ENCODE peak calls at places on chromosomes 13 and 19, in nine cellular contexts. Y is RWPE1; K is AG04450; J is ascending aorta; M is A549; H is heart left ventricle; I is body of pancreas; B is substantia nigra; R is effector memory CD4-positive, alpha-beta T cell. T is an unnamed sample.

GRCh38 chr19:31205887-31206518 is 143.2 kb downstream of the TSHZ3 start:
- DNase-seq in K (no peak), M (no peak), J (no peak), Y (no peak), B (no peak), I (no peak), H (no peak), R (no peak), T (no peak)

GRCh38 chr19:39906283-39906682 is 28.2 kb downstream of the FCGBP start:
- DNase-seq in K (no peak), R (no peak), M (no peak), I (no peak), B (no peak), Y (no peak), H (no peak), J (no peak), T (no peak)

GRCh38 chr19:16942583-16942982 is 53.8 kb downstream of the F2RL3 start:
- DNase-seq in M (no peak), B (no peak), J (no peak), I (no peak), Y (no peak), K (no peak), H (no peak), R (no peak), T (no peak)

GRCh38 chr19:49430678-49431329 is 5.6 kb downstream of the GFY start:
- DNase-seq in I (no peak), J (no peak), Y (no peak), R (no peak), H (no peak), M (peak; percentile 68), K (no peak), B (no peak), T (no peak)

GRCh38 chr13:79593611-79594275 is 112.8 kb downstream of the NDFIP2 start:
- DNase-seq in J (no peak), M (no peak), I (no peak), K (no peak), Y (peak; percentile 30), R (no peak), B (no peak), H (no peak), T (no peak)

GRCh38 chr13:79995334-79995733 is 345.6 kb downstream of the SPRY2 start:
- DNase-seq in R (no peak), H (no peak), M (no peak), I (no peak), B (no peak), J (no peak), Y (peak; percentile 41), K (no peak), T (no peak)

GRCh38 chr13:21676611-21677021 is 5.7 kb downstream of the FGF9 start:
- DNase-seq in Y (no peak), H (peak; percentile 31), I (peak; percentile 68), R (no peak), K (no peak), B (no peak), J (no peak), M (no peak), T (no peak)

GRCh38 chr13:38763446-38764381 is 76.8 kb downstream of the FREM2 start:
- DNase-seq in I (peak; percentile 50), J (no peak), R (no peak), B (peak; percentile 25), H (no peak), Y (peak; percentile 42), K (no peak), M (peak; percentile 13), T (peak; percentile 3)

GRCh38 chr19:17441241-17442135 is 7.0 kb downstream of the TMEM221 start:
- DNase-seq in K (no peak), R (no peak), B (no peak), Y (peak; percentile 65), J (no peak), I (peak; percentile 23), M (peak; percentile 38), H (no peak), T (no peak)

GRCh38 chr13:67097856-67098255 is 132.3 kb downstream of the PCDH9 start:
- DNase-seq in I (no peak), M (no peak), Y (no peak), B (no peak), K (no peak), J (no peak), R (no peak), H (no peak), T (no peak)

GRCh38 chr13:97281028-97281427 is 58.9 kb downstream of the MBNL2 start:
- DNase-seq in M (no peak), J (no peak), B (no peak), K (no peak), R (no peak), Y (no peak), H (no peak), I (no peak), T (no peak)
- H3K27ac ChIP-seq in M (peak overlapping the region; percentile 62), J (peak overlapping the region; percentile 71), B (no peak overlapping the region), K (no peak overlapping the region), R (no peak overlapping the region), Y (no peak overlapping the region), H (no peak overlapping the region), I (peak overlapping the region; percentile 51), T (no peak overlapping the region)

DNA sequence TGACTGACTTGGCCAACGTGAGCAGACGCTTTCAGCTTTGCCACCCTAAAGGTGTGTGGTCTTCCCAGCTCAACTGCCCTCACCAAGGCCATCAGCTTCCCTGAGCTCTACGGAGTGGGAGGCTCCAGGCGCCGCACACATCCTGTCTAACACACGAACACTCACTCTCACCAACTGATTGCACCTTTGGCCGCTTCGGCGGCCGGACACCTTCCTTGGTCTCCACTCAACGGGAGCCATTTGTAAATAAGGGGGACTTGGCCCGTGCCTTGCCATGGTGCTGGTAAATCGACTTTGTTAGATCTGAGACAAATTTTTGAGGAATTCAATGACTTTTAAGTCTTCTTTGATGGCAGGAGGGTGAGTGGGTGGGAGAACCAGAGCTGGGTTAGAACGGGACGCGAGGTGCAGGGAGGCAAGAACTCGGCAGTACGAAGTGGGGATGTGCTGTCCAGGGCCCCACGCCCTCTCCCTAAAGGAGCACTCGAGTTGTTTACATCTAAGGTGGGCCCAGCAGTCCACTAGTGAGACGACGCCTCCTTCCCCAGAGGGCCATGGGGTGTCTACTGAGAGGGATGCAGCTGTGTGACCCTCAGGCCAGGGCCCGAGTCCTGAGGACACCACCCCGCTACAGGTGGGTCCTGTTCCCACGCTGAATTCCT is 4.4 kb downstream of the C13orf46 start:
- DNase-seq in I (no peak), R (no peak), B (no peak), J (no peak), H (no peak), M (no peak), K (no peak), Y (no peak), T (no peak)
- H3K27ac ChIP-seq in I (peak overlapping the region; percentile 97), R (no peak overlapping the region), B (no peak overlapping the region), J (no peak overlapping the region), H (no peak overlapping the region), M (no peak overlapping the region), K (no peak overlapping the region), Y (peak overlapping the region; percentile 97), T (no peak overlapping the region)

DNA sequence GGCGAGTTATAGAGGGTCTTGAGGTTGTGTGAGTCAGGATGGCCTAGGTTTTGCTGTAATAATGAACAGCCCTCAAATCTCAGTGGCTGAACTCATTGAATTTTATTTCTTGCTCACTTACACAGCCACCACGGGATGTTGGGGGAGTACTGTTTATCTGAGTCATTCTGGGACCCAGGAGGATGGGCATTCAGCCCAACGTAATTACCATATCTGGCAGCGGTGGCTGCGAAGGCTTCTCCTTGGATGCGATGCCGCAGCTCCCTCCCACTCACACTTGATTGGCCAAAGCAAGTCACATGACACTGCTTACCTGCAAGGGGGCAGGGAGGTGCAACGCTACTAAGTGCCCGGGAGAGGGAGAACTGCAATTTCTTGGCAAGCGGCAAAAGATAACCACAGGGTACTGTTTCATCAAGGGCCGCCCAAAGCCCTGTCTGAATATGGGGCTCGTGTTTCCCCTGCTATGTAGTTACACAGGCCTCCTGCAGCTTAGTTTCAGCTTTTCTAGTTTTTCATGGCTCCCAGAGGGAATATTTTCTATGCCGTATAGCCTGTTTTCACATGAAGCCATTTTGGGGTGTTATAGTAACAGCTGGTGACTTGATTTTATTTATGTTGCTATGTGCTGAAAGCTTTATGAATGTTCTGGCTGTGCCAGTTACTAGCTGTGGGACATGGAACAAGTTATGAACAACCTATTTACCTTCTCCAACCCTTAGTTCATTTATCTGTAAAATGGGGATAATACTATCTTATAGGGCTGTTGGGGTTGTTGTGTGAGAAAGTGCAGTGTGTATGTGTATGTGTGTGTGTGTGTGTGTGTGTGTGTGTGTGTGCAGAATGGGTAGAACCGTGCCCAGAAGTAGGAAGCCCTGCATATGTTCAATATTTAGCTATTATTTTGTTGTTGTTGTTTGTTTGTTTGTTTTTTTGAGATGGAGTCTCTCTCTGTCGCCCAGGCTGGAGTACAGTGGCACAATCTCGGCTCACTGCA is 20.1 kb downstream of the ZSWIM9 start:
- DNase-seq in K (peak; percentile 27), Y (peak; percentile 79), J (peak; percentile 57), R (peak; percentile 54), M (peak; percentile 64), H (no peak), B (peak; percentile 17), I (peak; percentile 70), T (peak; percentile 27)
- H3K27ac ChIP-seq in K (no peak overlapping the region), Y (no peak overlapping the region), J (no peak overlapping the region), R (no peak overlapping the region), M (no peak overlapping the region), H (no peak overlapping the region), B (no peak overlapping the region), I (no peak overlapping the region), T (no peak overlapping the region)

GRCh38 chr13:101265934-101266333 is 150.4 kb downstream of the NALCN start:
- DNase-seq in K (no peak), R (no peak), J (no peak), I (no peak), M (no peak), Y (no peak), H (no peak), B (no peak), T (no peak)
- H3K27ac ChIP-seq in K (no peak overlapping the region), R (no peak overlapping the region), J (no peak overlapping the region), I (no peak overlapping the region), M (no peak overlapping the region), Y (no peak overlapping the region), H (no peak overlapping the region), B (no peak overlapping the region), T (no peak overlapping the region)

GRCh38 chr13:44220948-44221347 is 152.7 kb upstream of the SERP2 start:
- DNase-seq in J (no peak), H (no peak), R (no peak), B (no peak), M (no peak), K (no peak), I (no peak), Y (no peak), T (no peak)

GRCh38 chr13:44223785-44224432 is 149.7 kb upstream of the SERP2 start:
- DNase-seq in R (no peak), J (no peak), K (no peak), I (no peak), Y (no peak), B (no peak), H (no peak), M (no peak), T (no peak)

GRCh38 chr13:44219808-44220544 is 153.6 kb upstream of the SERP2 start:
- DNase-seq in R (no peak), B (no peak), Y (peak; percentile 25), I (no peak), H (no peak), J (no peak), K (peak; percentile 52), M (peak; percentile 58), T (no peak)

GRCh38 chr13:44221657-44222056 is 152.0 kb upstream of the SERP2 start:
- DNase-seq in H (no peak), K (no peak), M (no peak), J (no peak), I (no peak), B (no peak), R (no peak), Y (no peak), T (no peak)

GRCh38 chr13:44218501-44219240 is 155.0 kb upstream of the SERP2 start:
- DNase-seq in J (peak; percentile 90), H (peak; percentile 67), K (no peak), B (peak; percentile 62), Y (no peak), M (no peak), R (no peak), I (peak; percentile 86), T (no peak)
- H3K27ac ChIP-seq in J (peak overlapping the region; percentile 78), H (peak overlapping the region; percentile 57), K (no peak overlapping the region), B (peak overlapping the region; percentile 47), Y (no peak overlapping the region), M (peak overlapping the region; percentile 84), R (no peak overlapping the region), I (peak overlapping the region; percentile 78), T (peak overlapping the region; percentile 71)

T was measured in caudate nucleus.